ENCODE peak calls at places on chromosome 20, in eight cellular contexts. C, J, W, T, S, U, D and P are unnamed samples.

GRCh38 chr20:54123587-54124180 is 50.1 kb downstream of the CYP24A1 start:
- DNase-seq in D (no peak), W (no peak), C (peak), T (peak), U (peak), J (peak), S (peak), P (no peak)

GRCh38 chr20:17757496-17757895 is 57.7 kb downstream of the BANF2 start:
- DNase-seq in U (peak), C (no peak), W (no peak), T (no peak), D (no peak), J (no peak), S (no peak), P (no peak)

GRCh38 chr20:1894951-1895673 is at the start of gene SIRPA:
- DNase-seq in T (peak), U (peak), D (no peak), C (peak), S (peak), W (no peak), J (peak), P (no peak)

GRCh38 chr20:35699127-35699913 is at the start of the genes NFS1 and ROMO1:
- DNase-seq in C (peak), J (peak), W (peak), U (peak), S (peak), D (peak), T (peak), P (peak)

GRCh38 chr20:39855799-39856198 is 833.2 kb downstream of the MAFB start:
- DNase-seq in W (no peak), T (peak), J (peak), D (no peak), C (no peak), U (peak), S (peak), P (no peak)

GRCh38 chr20:38804682-38805501 is 605 bp upstream of the PPP1R16B start:
- DNase-seq in U (no peak), W (peak), T (no peak), D (peak), J (peak), S (no peak), C (no peak), P (peak)

GRCh38 chr20:45592574-45593189 is 13.6 kb upstream of the WFDC8 start:
- DNase-seq in U (peak), D (no peak), W (no peak), S (peak), T (peak), J (peak), C (no peak), P (no peak)

GRCh38 chr20:58174708-58175287 is 53.7 kb downstream of the ANKRD60 start:
- DNase-seq in C (peak), J (no peak), T (no peak), S (peak), D (no peak), W (no peak), U (peak), P (no peak)

GRCh38 chr20:34570859-34571306 is 12.4 kb downstream of the MAP1LC3A start:
- DNase-seq in W (no peak), J (peak), S (peak), T (peak), U (peak), C (peak), D (no peak), P (no peak)

GRCh38 chr20:41014557-41015088 is 14.0 kb upstream of the TOP1 start:
- DNase-seq in D (no peak), S (no peak), W (no peak), J (no peak), C (no peak), U (no peak), T (no peak), P (no peak)

GRCh38 chr20:40600441-40601235 is 88.4 kb downstream of the MAFB start:
- DNase-seq in T (no peak), W (no peak), J (no peak), C (no peak), D (no peak), U (no peak), S (no peak), P (no peak)

GRCh38 chr20:21234816-21235215 is 68.3 kb upstream of the XRN2 start:
- DNase-seq in U (no peak), S (no peak), C (no peak), D (no peak), T (no peak), J (no peak), W (no peak), P (no peak)

GRCh38 chr20:47263502-47264084 is 92.9 kb downstream of the ZMYND8 start:
- DNase-seq in J (no peak), D (no peak), C (no peak), T (no peak), S (no peak), W (no peak), U (no peak), P (no peak)

GRCh38 chr20:36098364-36098763 is 56.2 kb upstream of the EPB41L1 start:
- DNase-seq in T (peak), W (no peak), J (peak), D (no peak), S (peak), C (no peak), U (peak), P (no peak)

GRCh38 chr20:41643504-41643938 is 25.3 kb upstream of the CHD6 start:
- DNase-seq in D (no peak), J (peak), T (peak), W (no peak), C (no peak), U (peak), S (peak), P (no peak)

GRCh38 chr20:62232194-62232593 is 6.1 kb upstream of the OSBPL2 start:
- DNase-seq in D (no peak), S (no peak), U (no peak), C (no peak), W (no peak), J (no peak), T (no peak), P (no peak)

GRCh38 chr20:24577271-24577909 is 108.0 kb downstream of the SYNDIG1 start:
- DNase-seq in T (no peak), U (peak), J (no peak), D (no peak), S (peak), W (no peak), C (peak), P (no peak)

GRCh38 chr20:38226553-38226952 is 34.0 kb downstream of the KIAA1755 start:
- DNase-seq in W (no peak), S (no peak), J (no peak), D (no peak), C (peak), U (no peak), T (no peak), P (no peak)

GRCh38 chr20:42492998-42493397 is 696.7 kb downstream of the PTPRT start:
- DNase-seq in T (no peak), W (no peak), D (no peak), S (no peak), U (no peak), J (no peak), C (no peak), P (no peak)

GRCh38 chr20:59022754-59023153 is 3.5 kb downstream of the TUBB1 start:
- DNase-seq in U (no peak), S (no peak), J (no peak), T (no peak), C (peak), D (no peak), W (no peak), P (no peak)